ENCODE peak calls at places on chromosomes 16 and 17, in six cellular contexts. N, F, P, R, W and Y are unnamed samples. For H3K4me1, the result is how much of the 10 kb centered on the place peaks cover.

GRCh38 chr17:57480438-57481196 is 224.3 kb downstream of the MSI2 start:
- ATAC-seq in P (no peak), R (peak), N (no peak), W (peak), F (no peak), Y (no peak)

GRCh38 chr17:81693491-81694360 is 9.4 kb upstream of the MRPL12 start:
- ATAC-seq in P (peak), W (no peak), N (peak), F (peak), R (no peak), Y (no peak)

GRCh38 chr16:81645303-81645702 is 133.8 kb upstream of the PLCG2 start:
- ATAC-seq in F (no peak), P (no peak), N (peak), W (peak), R (peak), Y (peak)

GRCh38 chr17:68527314-68527713 is 15.1 kb downstream of the PRKAR1A start:
- ATAC-seq in F (no peak), P (no peak), W (no peak), R (peak), N (no peak), Y (no peak)

GRCh38 chr17:5122586-5123342 is 6.9 kb downstream of the USP6 start:
- ATAC-seq in P (peak), F (peak), N (peak), W (peak), R (peak), Y (peak)

GRCh38 chr16:27759947-27760844 is 210.3 kb downstream of the KATNIP start:
- ATAC-seq in W (no peak), P (no peak), N (no peak), F (no peak), R (peak), Y (no peak)

GRCh38 chr16:63145411-63145810 is 1109.2 kb upstream of the CDH8 start:
- ATAC-seq in P (no peak), R (no peak), N (no peak), F (no peak), W (peak), Y (no peak)

GRCh38 chr16:51262428-51262827 is 111.4 kb upstream of the SALL1 start:
- ATAC-seq in P (no peak), R (no peak), F (no peak), N (no peak), W (no peak), Y (no peak)

GRCh38 chr17:66910651-66911285 is 53.7 kb upstream of the CACNG4 start:
- ATAC-seq in R (no peak), F (no peak), N (no peak), P (no peak), W (no peak), Y (no peak)

GRCh38 chr17:38454528-38454927 is 26.3 kb downstream of the ARHGAP23 start:
- ATAC-seq in F (no peak), P (peak), N (peak), R (peak), W (peak), Y (peak)

GRCh38 chr17:29212681-29213121 is 32.5 kb upstream of the MYO18A start:
- ATAC-seq in F (no peak), P (no peak), N (no peak), W (no peak), R (no peak), Y (no peak)

GRCh38 chr16:86317617-86318021 is 192.7 kb upstream of the FOXF1 start:
- ATAC-seq in R (no peak), F (peak), P (no peak), W (no peak), N (no peak), Y (no peak)

GRCh38 chr17:58060596-58061191 is 22.5 kb upstream of the DYNLL2 start:
- ATAC-seq in N (no peak), W (peak), P (peak), R (peak), F (no peak), Y (peak)

GRCh38 chr16:85929259-85929704 is 30.3 kb downstream of the IRF8 start:
- ATAC-seq in R (peak), F (peak), N (no peak), W (no peak), P (no peak), Y (no peak)

GRCh38 chr16:48608452-48608851 is 1.5 kb downstream of the N4BP1 start:
- ATAC-seq in W (no peak), N (no peak), F (no peak), R (peak), P (no peak), Y (no peak)

GRCh38 chr17:7167832-7168231 is 11.3 kb downstream of the ASGR1 start:
- ATAC-seq in F (no peak), R (peak), N (no peak), W (peak), P (no peak), Y (no peak)

GRCh38 chr17:14316131-14316854 is 15.4 kb downstream of the HS3ST3B1 start:
- ATAC-seq in W (no peak), F (peak), N (no peak), P (no peak), R (no peak), Y (no peak)

GRCh38 chr16:58913456-58913855 is 179.3 kb upstream of the GOT2 start:
- ATAC-seq in R (no peak), W (no peak), F (no peak), N (no peak), P (no peak), Y (no peak)

GRCh38 chr17:11608396-11608795 is 10.1 kb downstream of the DNAH9 start:
- ATAC-seq in N (peak), W (peak), R (peak), F (no peak), P (no peak), Y (peak)

GRCh38 chr16:23917621-23918020 is 81.8 kb downstream of the PRKCB start:
- ATAC-seq in F (no peak), P (no peak), W (no peak), N (no peak), R (no peak), Y (no peak)

GRCh38 chr17:41888332-41888965 is 23.2 kb upstream of the KLHL11 start:
- ATAC-seq in W (no peak), P (no peak), F (no peak), N (no peak), R (no peak), Y (no peak)

GRCh38 chr17:12773153-12773552 is 16.1 kb upstream of the ARHGAP44 start:
- ATAC-seq in W (no peak), R (no peak), N (no peak), P (no peak), F (no peak), Y (no peak)

GRCh38 chr17:40645932-40646331 is 1.7 kb downstream of the SMARCE1 start:
- ATAC-seq in F (no peak), W (no peak), R (no peak), P (no peak), N (no peak), Y (no peak)

DNA sequence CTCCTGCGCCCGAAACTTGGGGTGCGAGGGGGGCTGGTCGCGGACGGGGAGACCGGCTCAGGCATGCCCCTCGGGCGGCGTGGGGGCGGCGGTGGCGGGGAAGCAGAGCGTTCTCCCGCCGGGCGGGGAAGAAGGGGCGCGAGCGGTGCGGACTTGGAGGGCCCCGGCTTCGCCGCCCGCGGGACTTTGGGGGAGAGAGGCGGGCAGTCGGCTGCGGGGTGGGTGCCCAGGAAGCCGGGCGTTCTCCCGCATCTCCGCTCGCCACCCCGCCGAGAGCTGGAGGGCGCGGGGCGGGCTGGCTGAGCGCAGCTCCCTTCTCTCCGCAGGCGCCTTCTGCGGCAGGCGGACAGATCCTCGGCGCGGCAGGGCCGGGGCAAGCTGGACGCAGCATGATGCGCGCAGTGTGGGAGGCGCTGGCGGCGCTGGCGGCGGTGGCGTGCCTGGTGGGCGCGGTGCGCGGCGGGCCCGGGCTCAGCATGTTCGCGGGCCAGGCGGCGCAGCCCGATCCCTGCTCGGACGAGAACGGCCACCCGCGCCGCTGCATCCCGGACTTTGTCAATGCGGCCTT is 759 bp downstream of the NTN1 start:
- ATAC-seq in R (peak), N (peak), W (peak), F (peak), P (peak), Y (peak)
- H3K4me1 ChIP-seq in R (under half), N (under half), W (under half), F (under half), P (under half), Y (under half)

DNA sequence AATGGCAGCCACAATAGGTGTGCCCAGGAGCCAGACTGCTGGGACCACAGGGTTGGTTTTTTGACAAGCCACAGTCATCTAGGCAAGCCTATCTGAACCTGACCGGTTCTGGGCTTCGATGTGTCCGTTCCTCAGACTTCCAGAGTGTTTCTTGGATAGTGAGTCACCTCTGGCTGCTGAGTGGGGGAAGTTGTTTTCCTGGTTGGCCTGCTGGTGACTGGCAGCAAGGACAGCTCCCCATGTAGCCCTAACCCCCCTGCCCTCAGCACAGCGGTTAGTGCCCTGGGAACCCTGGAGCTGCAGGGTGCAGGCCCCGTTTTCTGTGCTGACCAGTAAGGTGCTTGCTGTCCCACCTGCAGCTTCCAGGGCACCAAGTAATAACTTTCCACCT is 65.5 kb downstream of the PLD6 start:
- ATAC-seq in R (peak), N (peak), F (peak), W (no peak), P (no peak), Y (no peak)
- TF ChIP-seq CTCF in R (no peak), N (no peak), F (no peak), W (no peak), P (no peak), Y (no peak)

DNA sequence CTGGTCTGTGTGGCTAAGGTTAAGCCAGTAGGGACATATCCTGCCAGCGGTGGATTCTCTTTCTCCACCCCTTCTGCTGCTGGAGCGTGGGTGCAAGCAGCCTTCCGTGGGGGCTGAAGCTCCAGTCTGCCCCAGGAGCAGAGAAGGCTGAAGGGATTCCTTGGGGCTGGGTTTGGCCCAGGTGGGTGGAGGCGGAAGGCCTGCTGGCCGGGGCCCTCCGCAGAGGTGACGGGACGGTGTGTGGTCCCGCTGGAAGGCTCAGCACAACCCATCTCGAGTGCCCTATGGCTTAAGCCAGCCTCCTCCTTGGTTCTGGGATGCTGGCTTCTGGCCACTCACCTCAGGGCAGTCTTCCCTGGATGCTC is 13.1 kb downstream of the TIMM22 start:
- ATAC-seq in N (no peak), R (no peak), W (no peak), P (no peak), F (no peak), Y (no peak)
- H3K4me1 ChIP-seq in N (under half), R (under half), W (under half), P (under half), F (under half), Y (under half)

DNA sequence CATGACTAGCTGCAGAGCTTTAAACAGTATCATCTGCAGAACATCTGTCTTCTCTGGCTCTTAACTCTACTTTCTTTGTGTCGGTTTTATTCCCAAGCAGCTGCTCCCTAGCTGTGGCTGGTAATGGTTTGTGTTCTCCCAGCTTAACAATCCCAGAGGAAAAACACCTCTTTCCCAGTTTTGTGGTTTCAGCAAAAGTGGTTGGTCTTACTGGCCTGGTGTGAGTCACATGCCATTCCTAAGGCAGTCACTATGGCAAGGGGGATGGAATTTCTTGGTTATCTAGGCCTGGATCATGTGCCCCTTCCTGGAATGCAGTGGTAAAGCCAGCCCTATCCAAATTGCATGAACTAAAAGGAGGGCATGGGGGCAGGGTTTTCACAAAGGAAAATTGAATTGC is 27.4 kb downstream of the OMG start:
- ATAC-seq in P (peak), W (peak), N (peak), R (peak), F (peak), Y (peak)
- TF ChIP-seq CTCF in P (no peak), W (no peak), N (no peak), R (no peak), F (no peak), Y (no peak)

GRCh38 chr16:2121853-2122252 is 13.8 kb downstream of the PKD1 start:
- ATAC-seq in F (no peak), N (no peak), W (peak), R (no peak), P (peak), Y (no peak)
- H3K4me1 ChIP-seq in F (under half), N (under half), W (half or more), R (under half), P (under half), Y (half or more)

DNA sequence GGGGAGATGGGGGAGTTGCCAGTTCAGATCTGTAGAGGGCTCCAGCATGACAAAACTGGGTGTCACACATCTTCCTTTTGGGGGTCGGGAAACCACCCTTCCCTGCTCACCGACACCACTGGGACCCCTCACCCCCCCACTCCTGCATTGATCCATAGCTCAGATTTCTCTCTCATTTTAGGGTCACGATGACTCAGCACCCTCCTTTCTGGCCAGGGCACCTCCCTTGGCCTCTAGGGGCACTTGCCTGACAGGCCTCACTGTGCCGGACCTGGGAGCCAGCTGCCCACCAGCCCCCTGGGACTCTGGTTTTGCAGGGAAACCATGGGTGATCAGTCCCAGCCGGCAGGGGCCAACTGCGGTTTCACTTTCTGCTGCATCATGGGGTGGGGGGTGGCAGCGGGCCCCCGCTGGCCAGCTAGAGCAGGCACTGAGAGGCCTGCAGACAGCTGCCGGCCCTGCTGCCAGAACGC is 239.4 kb downstream of the MRTFB start:
- ATAC-seq in P (peak), F (peak), N (peak), R (no peak), W (peak), Y (no peak)
- TF ChIP-seq CTCF in P (no peak), F (peak), N (peak), R (no peak), W (no peak), Y (peak)

DNA sequence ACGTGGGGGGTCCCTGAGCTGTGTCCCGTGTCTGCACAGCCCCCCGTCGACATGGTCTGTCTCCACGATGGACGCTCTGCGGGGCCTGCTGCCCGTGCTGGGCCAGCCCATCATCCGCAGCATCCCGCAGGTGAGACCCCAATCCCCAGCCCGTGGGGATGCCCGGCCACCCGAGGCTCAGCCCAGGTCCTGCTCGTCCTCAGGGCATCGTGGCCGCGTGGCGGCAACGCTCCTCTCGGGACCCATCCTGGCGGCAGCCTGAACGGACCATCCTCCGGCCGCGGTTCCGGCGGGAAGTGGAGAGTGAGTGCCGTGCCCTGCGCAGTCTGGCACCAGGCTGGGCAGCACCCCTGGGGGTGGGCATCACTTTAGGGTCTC is 4.9 kb downstream of the MSLN start:
- ATAC-seq in P (no peak), R (no peak), W (no peak), N (no peak), F (no peak), Y (no peak)
- H3K4me1 ChIP-seq in P (under half), R (under half), W (under half), N (under half), F (under half), Y (under half)

GRCh38 chr16:53220585-53220984 is 165.8 kb downstream of the CHD9 start:
- ATAC-seq in N (peak), R (peak), W (peak), F (peak), P (no peak), Y (no peak)
- TF ChIP-seq CTCF in N (peak), R (no peak), W (peak), F (peak), P (no peak), Y (no peak)

GRCh38 chr16:12094537-12095265 is 118.2 kb downstream of the SNX29 start:
- ATAC-seq in P (no peak), N (no peak), F (no peak), W (no peak), R (no peak), Y (no peak)
- H3K4me1 ChIP-seq in P (under half), N (under half), F (under half), W (under half), R (under half), Y (under half)